ENCODE peak calls at places on chromosomes 7 and 10, in nine cellular contexts. K is activated CD4-positive, CD25-positive, alpha-beta regulatory T cell treated with anti-CD3 and anti-CD28 coated beads, Interleukin-2, amount 50 U/mL, for 72 hours; I is H54; F is activated T-cell treated with anti-CD3 and anti-CD28 coated beads, Interleukin-2, amount 50 U/mL, for 72 hours; T is astrocyte of the cerebellum; Z is GM10248; A is pancreas; M is BJ; R is tibial artery. G is an unnamed sample.

GRCh38 chr7:17758008-17758407 is 182.3 kb downstream of the SNX13 start:
- DNase-seq in I (no peak), A (no peak), R (no peak), T (no peak), K (no peak), Z (no peak), F (no peak), M (no peak), G (no peak)

GRCh38 chr10:20017961-20018360 is 201.7 kb downstream of the PLXDC2 start:
- DNase-seq in F (no peak), T (no peak), Z (no peak), M (no peak), I (no peak), A (no peak), R (no peak), K (no peak), G (no peak)

GRCh38 chr10:21757601-21757901 is 223.5 kb downstream of the MLLT10 start:
- DNase-seq in F (no peak), A (no peak), Z (no peak), T (no peak), I (no peak), R (no peak), K (no peak), M (no peak), G (no peak)

GRCh38 chr7:133820584-133820983 is 306.6 kb upstream of the LRGUK start:
- DNase-seq in F (no peak), R (no peak), M (no peak), I (no peak), T (no peak), K (no peak), Z (no peak), A (no peak), G (no peak)

GRCh38 chr10:35916791-35917190 is 274.7 kb upstream of the FZD8 start:
- DNase-seq in M (no peak), K (no peak), F (no peak), R (no peak), T (no peak), I (no peak), A (no peak), Z (no peak), G (no peak)

GRCh38 chr10:70715853-70716795 is 43.8 kb downstream of the ADAMTS14 start:
- DNase-seq in T (no peak), M (no peak), A (no peak), Z (no peak), F (peak; percentile 37), I (peak; percentile 62), K (no peak), R (no peak), G (no peak)

GRCh38 chr7:4722308-4722707 is 40.2 kb downstream of the FOXK1 start:
- DNase-seq in T (no peak), M (no peak), Z (no peak), A (no peak), R (no peak), K (no peak), F (no peak), I (no peak), G (no peak)

GRCh38 chr7:749121-749520 is 22.0 kb upstream of the PRKAR1B start:
- DNase-seq in I (no peak), K (no peak), M (no peak), Z (no peak), F (no peak), A (no peak), T (no peak), R (peak; percentile 63), G (no peak)

GRCh38 chr7:75623390-75624133 is 115.2 kb downstream of the HIP1 start:
- DNase-seq in R (no peak), F (no peak), I (no peak), T (no peak), Z (no peak), M (no peak), A (no peak), K (no peak), G (no peak)

GRCh38 chr10:132764108-132764507 is 21.8 kb downstream of the NKX6-2 start:
- DNase-seq in I (no peak), M (no peak), R (no peak), A (no peak), K (no peak), F (no peak), T (no peak), Z (no peak), G (no peak)

GRCh38 chr7:112905950-112906349 is 115.8 kb upstream of the TMEM168 start:
- DNase-seq in M (no peak), K (no peak), F (no peak), T (no peak), I (no peak), R (no peak), A (no peak), Z (no peak), G (no peak)

GRCh38 chr10:114856544-114857287 is 35.1 kb downstream of the FHIP2A start:
- DNase-seq in I (no peak), K (no peak), R (no peak), T (peak; percentile 62), Z (no peak), F (no peak), A (no peak), M (peak; percentile 68), G (peak; percentile 29)

GRCh38 chr10:124290095-124290795 is 128.5 kb downstream of the OAT start:
- DNase-seq in F (peak; percentile 9), Z (peak; percentile 54), A (peak; percentile 45), M (peak; percentile 21), K (no peak), T (peak; percentile 18), R (peak; percentile 71), I (no peak), G (peak; percentile 15)

GRCh38 chr7:51327287-51327717 is 10.7 kb upstream of the COBL start:
- DNase-seq in R (no peak), I (no peak), A (no peak), Z (no peak), M (no peak), K (no peak), T (no peak), F (no peak), G (no peak)

GRCh38 chr10:12720217-12720981 is 281.1 kb downstream of the CCDC3 start:
- DNase-seq in I (peak; percentile 19), M (peak; percentile 28), T (peak; percentile 75), K (no peak), F (peak; percentile 53), R (peak; percentile 97), A (peak; percentile 77), Z (no peak), G (peak; percentile 73)

GRCh38 chr10:49359349-49360231 is 36.3 kb downstream of the DRGX start:
- DNase-seq in K (no peak), F (no peak), I (no peak), A (no peak), Z (no peak), R (no peak), M (no peak), T (peak; percentile 24), G (no peak)

GRCh38 chr7:113197274-113197673 is 78.9 kb upstream of the SMIM30 start:
- DNase-seq in T (peak; percentile 49), I (no peak), K (no peak), Z (no peak), M (peak; percentile 44), R (no peak), A (no peak), F (no peak), G (peak; percentile 37)

GRCh38 chr10:46552526-46553237 is 3.8 kb downstream of the GPRIN2 start:
- DNase-seq in T (no peak), F (no peak), M (no peak), K (no peak), Z (no peak), I (no peak), R (no peak), A (peak; percentile 15), G (no peak)

GRCh38 chr7:91468231-91468630 is 204.0 kb downstream of the FZD1 start:
- DNase-seq in A (no peak), Z (no peak), M (no peak), T (no peak), K (no peak), R (no peak), F (no peak), I (no peak), G (no peak)

GRCh38 chr10:110069502-110069982 is 61.8 kb downstream of the ADD3 start:
- DNase-seq in F (no peak), T (no peak), K (no peak), M (no peak), I (no peak), A (no peak), R (no peak), Z (peak; percentile 58), G (no peak)

GRCh38 chr7:134910968-134911367 is 75.3 kb upstream of the AGBL3 start:
- DNase-seq in K (no peak), Z (peak; percentile 20), I (no peak), M (no peak), A (no peak), R (no peak), F (no peak), T (no peak), G (no peak)

GRCh38 chr10:90557385-90557784 is 300.5 kb downstream of the HTR7 start:
- DNase-seq in I (no peak), R (no peak), Z (no peak), M (no peak), T (no peak), F (no peak), A (no peak), K (no peak), G (no peak)

GRCh38 chr7:50733552-50733951 is 49.1 kb downstream of the GRB10 start:
- DNase-seq in I (peak; percentile 28), T (no peak), K (no peak), A (peak; percentile 55), R (no peak), M (no peak), F (no peak), Z (no peak), G (no peak)

GRCh38 chr10:97974526-97975525 is 55.6 kb downstream of the CRTAC1 start:
- DNase-seq in R (no peak), A (no peak), M (no peak), F (no peak), K (no peak), Z (no peak), T (no peak), I (no peak), G (no peak)

GRCh38 chr10:14093735-14094484 is 236.8 kb downstream of the FRMD4A start:
- DNase-seq in T (peak; percentile 33), M (no peak), Z (no peak), I (no peak), R (no peak), K (no peak), F (no peak), A (no peak), G (peak; percentile 18)

GRCh38 chr7:101705327-101705726 is 76.2 kb upstream of the MYL10 start:
- DNase-seq in M (no peak), A (no peak), I (no peak), Z (no peak), K (no peak), T (no peak), F (no peak), R (no peak), G (no peak)

GRCh38 chr10:124043310-124044142 is 49.9 kb downstream of the CHST15 start:
- DNase-seq in I (no peak), F (no peak), T (no peak), R (no peak), Z (peak; percentile 61), A (no peak), K (no peak), M (no peak), G (no peak)

GRCh38 chr7:73904219-73905136 is 43.5 kb downstream of the TMEM270 start:
- DNase-seq in M (no peak), R (peak; percentile 95), A (no peak), Z (no peak), F (no peak), K (no peak), I (no peak), T (no peak), G (no peak)

GRCh38 chr10:14282271-14282670 is 48.5 kb downstream of the FRMD4A start:
- DNase-seq in F (no peak), Z (no peak), K (no peak), A (no peak), I (no peak), M (peak; percentile 28), R (no peak), T (no peak), G (no peak)

GRCh38 chr10:16520900-16521299 is 779 bp downstream of the C1QL3 start:
- DNase-seq in F (peak; percentile 61), T (no peak), K (peak; percentile 40), M (no peak), A (no peak), Z (peak; percentile 61), R (no peak), I (no peak), G (no peak)

G was measured in AG09319.